ENCODE peak calls at places on chromosomes 5 and 9, in nine cellular contexts. J, A, F, H, T, X, V, U and C are unnamed samples.

GRCh38 chr5:147743686-147744332 is 38.7 kb downstream of the JAKMIP2 start:
- DNase-seq in H (no peak), A (no peak), X (no peak), V (no peak), F (no peak), T (no peak), U (no peak), J (peak), C (no peak)

GRCh38 chr5:173268750-173269580 is 34.0 kb upstream of the NKX2-5 start:
- DNase-seq in U (no peak), J (no peak), H (no peak), V (no peak), X (no peak), F (no peak), A (no peak), T (no peak), C (no peak)

GRCh38 chr5:88393721-88394530 is 125.3 kb upstream of the TMEM161B start:
- DNase-seq in A (no peak), F (no peak), H (no peak), V (no peak), X (no peak), U (no peak), T (no peak), J (no peak), C (no peak)

GRCh38 chr9:75996726-75997125 is 106.3 kb downstream of the PCSK5 start:
- DNase-seq in A (no peak), H (no peak), T (no peak), J (no peak), U (no peak), V (no peak), F (no peak), X (no peak), C (peak)

GRCh38 chr9:14312721-14313377 is 1.1 kb downstream of the NFIB start:
- DNase-seq in T (peak), H (peak), V (peak), F (no peak), J (peak), A (no peak), U (no peak), X (no peak), C (no peak)

GRCh38 chr9:73872693-73873092 is 624.4 kb upstream of the RORB start:
- DNase-seq in A (no peak), J (no peak), T (no peak), F (no peak), U (no peak), H (no peak), V (no peak), X (no peak), C (no peak)

GRCh38 chr9:133194597-133194996 is 14.5 kb downstream of the OBP2B start:
- DNase-seq in F (no peak), U (no peak), H (no peak), V (no peak), J (no peak), X (no peak), T (no peak), A (no peak), C (no peak)

GRCh38 chr9:96009690-96010477 is 134.4 kb downstream of the ERCC6L2 start:
- DNase-seq in V (peak), A (no peak), H (no peak), J (peak), T (no peak), U (peak), X (no peak), F (peak), C (no peak)

GRCh38 chr5:8825161-8825757 is 720.6 kb downstream of the SEMA5A start:
- DNase-seq in F (no peak), A (peak), J (peak), H (no peak), U (no peak), T (no peak), X (no peak), V (peak), C (no peak)

GRCh38 chr5:82975812-82976211 is 101.4 kb downstream of the TMEM167A start:
- DNase-seq in X (no peak), H (no peak), J (no peak), F (no peak), A (no peak), U (no peak), T (no peak), V (peak), C (peak)

GRCh38 chr5:61304611-61305369 is 27.3 kb upstream of the ZSWIM6 start:
- DNase-seq in J (peak), X (peak), A (peak), T (peak), F (no peak), H (no peak), V (peak), U (peak), C (peak)

GRCh38 chr5:35884125-35884788 is 27.6 kb downstream of the IL7R start:
- DNase-seq in A (peak), F (no peak), V (peak), X (no peak), J (peak), U (no peak), T (no peak), H (no peak), C (peak)

GRCh38 chr9:83062011-83062652 is 810 bp downstream of the RASEF start:
- DNase-seq in X (no peak), J (peak), T (peak), U (peak), H (no peak), F (no peak), V (peak), A (peak), C (peak)

GRCh38 chr9:124449381-124450151 is 685 bp upstream of the ADGRD2 start:
- DNase-seq in T (peak), H (no peak), X (no peak), F (no peak), V (no peak), A (no peak), U (no peak), J (no peak), C (peak)

GRCh38 chr9:107177857-107178256 is 105.2 kb upstream of the RAD23B start:
- DNase-seq in X (no peak), F (no peak), U (peak), H (no peak), V (no peak), A (no peak), T (no peak), J (no peak), C (peak)

GRCh38 chr5:138386290-138386689 is 33.8 kb downstream of the KDM3B start:
- DNase-seq in U (no peak), J (no peak), A (no peak), X (no peak), H (no peak), T (no peak), F (no peak), V (no peak), C (no peak)

GRCh38 chr5:173781826-173782670 is 106.1 kb upstream of the CPEB4 start:
- DNase-seq in V (peak), U (peak), H (peak), X (peak), J (peak), T (peak), A (peak), F (peak), C (peak)

GRCh38 chr9:137458194-137459146 is 664 bp downstream of the NSMF start:
- DNase-seq in U (peak), J (no peak), T (peak), A (no peak), H (peak), F (no peak), X (no peak), V (no peak), C (peak)

GRCh38 chr5:103035701-103036100 is 84.2 kb downstream of the GIN1 start:
- DNase-seq in J (no peak), T (no peak), V (no peak), H (no peak), X (no peak), A (no peak), U (no peak), F (no peak), C (no peak)

GRCh38 chr9:21800931-21801682 is 1.3 kb upstream of the MTAP start:
- DNase-seq in V (no peak), F (no peak), H (no peak), T (no peak), X (no peak), A (no peak), J (no peak), U (no peak), C (no peak)

GRCh38 chr5:138952962-138953361 is 77.8 kb upstream of the LRRTM2 start:
- DNase-seq in J (no peak), V (no peak), F (no peak), X (no peak), A (no peak), H (peak), U (no peak), T (peak), C (no peak)

GRCh38 chr9:107982735-107983134 is 493.2 kb upstream of the KLF4 start:
- DNase-seq in U (no peak), T (no peak), F (no peak), X (no peak), A (no peak), H (no peak), J (no peak), V (no peak), C (no peak)

GRCh38 chr5:139747583-139748504 is 47.8 kb upstream of the PSD2 start:
- DNase-seq in T (peak), F (peak), V (no peak), J (peak), A (peak), H (peak), X (no peak), U (peak), C (no peak)

GRCh38 chr5:154309805-154310204 is 119.3 kb downstream of the GALNT10 start:
- DNase-seq in F (peak), H (no peak), J (peak), U (no peak), A (no peak), T (no peak), V (no peak), X (peak), C (peak)

GRCh38 chr9:34633851-34634550 is 3.6 kb downstream of the SIGMAR1 start:
- DNase-seq in T (no peak), H (peak), F (peak), X (no peak), U (peak), J (peak), V (peak), A (peak), C (peak)

GRCh38 chr9:103731541-103731940 is 362.6 kb upstream of the SMC2 start:
- DNase-seq in X (no peak), V (no peak), T (no peak), A (no peak), J (peak), H (no peak), U (no peak), F (no peak), C (no peak)

GRCh38 chr5:1409386-1410110 is 35.7 kb downstream of the SLC6A3 start:
- DNase-seq in X (no peak), A (peak), J (peak), T (peak), U (peak), V (peak), H (peak), F (no peak), C (peak)

GRCh38 chr5:40276426-40277102 is 403.2 kb upstream of the PTGER4 start:
- DNase-seq in T (no peak), J (no peak), F (no peak), H (no peak), U (no peak), V (peak), X (no peak), A (no peak), C (no peak)

GRCh38 chr5:108876451-108876850 is 128.8 kb downstream of the FER start:
- DNase-seq in V (no peak), F (no peak), T (no peak), U (no peak), J (no peak), H (no peak), A (no peak), X (no peak), C (no peak)

GRCh38 chr9:19967567-19968459 is 179.0 kb upstream of the SLC24A2 start:
- DNase-seq in X (no peak), H (no peak), A (no peak), V (no peak), T (no peak), J (peak), U (no peak), F (no peak), C (no peak)

GRCh38 chr9:84045481-84046097 is 65.0 kb downstream of the RMI1 start:
- DNase-seq in A (no peak), F (no peak), H (no peak), J (no peak), U (no peak), X (no peak), V (no peak), T (no peak), C (no peak)

GRCh38 chr5:388266-389196 is 54.4 kb upstream of the EXOC3 start:
- DNase-seq in A (no peak), V (no peak), J (no peak), F (no peak), U (no peak), T (peak), H (peak), X (peak), C (no peak)

GRCh38 chr5:54881286-54882005 is 103.9 kb downstream of the ESM1 start:
- DNase-seq in F (no peak), V (peak), T (no peak), A (no peak), U (no peak), X (no peak), H (no peak), J (no peak), C (peak)

GRCh38 chr5:112149727-112150126 is 269.4 kb downstream of the EPB41L4A start:
- DNase-seq in V (no peak), J (no peak), U (no peak), A (no peak), H (no peak), T (no peak), F (no peak), X (no peak), C (no peak)

GRCh38 chr9:134785325-134786108 is 95.1 kb upstream of the FCN2 start:
- DNase-seq in F (no peak), X (no peak), A (no peak), J (peak), T (no peak), H (no peak), U (no peak), V (no peak), C (no peak)

GRCh38 chr5:23639326-23639725 is 131.9 kb downstream of the PRDM9 start:
- DNase-seq in T (no peak), U (no peak), V (no peak), J (peak), X (no peak), A (no peak), H (no peak), F (no peak), C (peak)

GRCh38 chr5:73230264-73231244 is 57.6 kb downstream of the TMEM174 start:
- DNase-seq in F (no peak), J (no peak), U (no peak), A (no peak), X (no peak), H (no peak), V (no peak), T (no peak), C (no peak)

GRCh38 chr9:131473891-131474290 is 28.8 kb upstream of the POMT1 start:
- DNase-seq in J (no peak), F (no peak), H (peak), U (peak), T (peak), V (no peak), X (no peak), A (no peak), C (no peak)

GRCh38 chr5:63960646-63961045 is 1.6 kb downstream of the HTR1A start:
- DNase-seq in F (no peak), A (no peak), U (no peak), J (no peak), X (no peak), V (no peak), T (peak), H (no peak), C (no peak)
- TF ChIP-seq CTCF in F (no peak), A (no peak), U (no peak), J (no peak), X (no peak), V (no peak), T (no peak), H (no peak), C (no peak)

GRCh38 chr5:145908206-145908945 is 28.0 kb upstream of the SH3RF2 start:
- DNase-seq in F (no peak), U (no peak), A (no peak), T (no peak), H (no peak), J (peak), X (no peak), V (peak), C (peak)
- H3K4me3 ChIP-seq in F (no peak), U (no peak), A (no peak), T (no peak), H (no peak), J (no peak), X (no peak), V (no peak), C (no peak)

GRCh38 chr5:43602818-43603534 is at the start of gene NNT:
- DNase-seq in X (no peak), U (peak), T (peak), H (peak), A (peak), F (peak), J (peak), V (peak), C (peak)
- TF ChIP-seq CTCF in X (no peak), U (no peak), T (no peak), H (no peak), A (no peak), F (no peak), J (no peak), V (no peak), C (no peak)

GRCh38 chr5:168477060-168477459 is 9.2 kb upstream of the RARS1 start:
- DNase-seq in F (no peak), V (no peak), H (no peak), U (no peak), J (peak), A (peak), T (no peak), X (no peak), C (no peak)

GRCh38 chr5:168482361-168482760 is 3.9 kb upstream of the RARS1 start:
- DNase-seq in V (no peak), U (no peak), A (no peak), J (no peak), H (no peak), T (no peak), X (no peak), F (no peak), C (no peak)

GRCh38 chr5:168479166-168479565 is 7.1 kb upstream of the RARS1 start:
- DNase-seq in J (no peak), U (no peak), F (no peak), T (no peak), A (peak), X (no peak), V (peak), H (no peak), C (peak)

GRCh38 chr5:168481330-168481788 is 4.9 kb upstream of the RARS1 start:
- DNase-seq in F (no peak), U (peak), A (no peak), X (no peak), H (no peak), V (no peak), T (no peak), J (no peak), C (no peak)

GRCh38 chr5:168480601-168481000 is 5.7 kb upstream of the RARS1 start:
- DNase-seq in V (peak), A (no peak), F (no peak), U (no peak), T (no peak), J (no peak), X (no peak), H (no peak), C (peak)
- H3K4me3 ChIP-seq in V (no peak), A (no peak), F (no peak), U (no peak), T (no peak), J (no peak), X (no peak), H (no peak), C (no peak)

DNA sequence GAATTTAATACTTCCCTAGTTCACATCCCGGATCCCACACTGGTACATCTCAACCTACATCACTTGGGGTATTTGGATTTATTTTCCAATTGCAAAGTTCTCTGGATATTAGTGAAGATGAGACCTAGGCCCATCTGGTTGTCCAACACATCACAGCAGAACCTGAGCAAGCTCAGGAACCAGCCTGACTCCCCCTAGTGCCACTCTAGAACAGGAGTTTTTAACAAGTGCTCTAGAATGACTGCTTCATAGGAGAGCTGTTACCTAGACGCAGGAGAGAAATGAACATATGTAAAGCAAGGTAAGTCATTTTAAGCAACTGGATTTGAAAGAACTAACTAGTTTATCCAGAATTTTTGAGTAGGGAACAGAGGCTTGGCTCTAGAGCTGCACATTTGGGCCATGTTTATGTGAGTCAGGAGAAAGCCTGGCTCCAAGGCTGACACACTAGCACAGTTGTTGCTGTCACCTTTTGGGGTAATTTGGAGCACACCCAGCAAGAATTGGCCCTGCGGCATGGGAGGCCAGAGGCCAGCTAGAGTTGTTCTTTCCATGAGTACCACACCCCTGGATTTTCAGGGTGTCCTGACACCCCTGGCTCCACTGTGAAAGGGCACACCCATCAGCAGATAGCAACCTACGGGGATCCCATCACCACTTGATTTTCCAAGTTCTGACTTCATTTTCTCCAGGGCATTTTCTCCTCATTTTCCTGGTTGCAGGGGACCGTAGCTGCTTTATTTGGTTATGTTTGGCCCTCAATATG is 110.9 kb upstream of the LPAR1 start:
- DNase-seq in H (no peak), V (peak), U (no peak), J (peak), T (no peak), F (no peak), X (no peak), A (no peak), C (peak)
- TF ChIP-seq CTCF in H (no peak), V (peak), U (no peak), J (peak), T (no peak), F (no peak), X (no peak), A (no peak), C (peak)

DNA sequence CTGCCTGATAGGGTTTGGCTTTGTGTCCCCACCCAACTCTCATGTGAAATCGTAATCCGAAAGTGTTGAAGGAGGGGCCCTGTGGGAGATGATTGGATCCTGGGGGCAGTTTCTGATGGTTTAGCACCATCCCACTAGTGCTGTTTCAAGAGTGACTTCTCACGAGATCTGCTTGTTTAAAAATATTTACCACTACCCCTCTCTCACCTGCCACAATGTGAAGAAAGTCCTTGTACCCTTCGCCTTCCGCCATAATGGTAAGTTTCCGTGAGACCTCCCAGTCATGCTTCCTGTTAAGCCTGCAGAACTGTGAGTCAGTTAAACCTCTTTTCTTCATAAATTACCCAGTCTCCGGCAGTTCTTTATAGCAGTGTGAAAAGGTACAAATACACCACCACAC is 2.7 kb upstream of the RFX3 start:
- DNase-seq in F (peak), A (no peak), U (peak), J (no peak), H (no peak), V (no peak), X (no peak), T (no peak), C (no peak)
- H3K4me3 ChIP-seq in F (peak), A (no peak), U (no peak), J (no peak), H (no peak), V (peak), X (no peak), T (peak), C (no peak)